ENCODE peak calls at places on chromosomes 3 and 15, in four cellular contexts. E is B cell; Y is CD8-positive, alpha-beta T cell; V is astrocyte of the cerebellum. O is an unnamed sample.

GRCh38 chr3:151379083-151379734 is 5.3 kb downstream of the P2RY12 start:
- DNase-seq in E (peak), Y (no peak), V (no peak), O (peak)

GRCh38 chr3:139288266-139288821 is 55.5 kb upstream of the MRPS22 start:
- DNase-seq in E (no peak), Y (no peak), V (no peak), O (peak)

GRCh38 chr3:37712918-37713819 is 148.5 kb upstream of the CTDSPL start:
- DNase-seq in E (no peak), Y (no peak), V (peak), O (no peak)

GRCh38 chr3:120198305-120198878 is 86.6 kb downstream of the GPR156 start:
- DNase-seq in E (no peak), Y (no peak), V (peak), O (no peak)

GRCh38 chr3:30664449-30664848 is 58.0 kb downstream of the TGFBR2 start:
- DNase-seq in E (no peak), Y (no peak), V (no peak), O (no peak)

GRCh38 chr15:75089781-75090734 is 66.7 kb downstream of the PPCDC start:
- DNase-seq in E (no peak), Y (no peak), V (no peak), O (no peak)

GRCh38 chr3:176174060-176174459 is 1023.2 kb downstream of the TBL1XR1 start:
- DNase-seq in E (no peak), Y (no peak), V (no peak), O (no peak)

GRCh38 chr3:45741742-45742141 is 52.5 kb downstream of the SACM1L start:
- DNase-seq in E (no peak), Y (no peak), V (no peak), O (no peak)

GRCh38 chr3:179105881-179106280 is 34.3 kb upstream of the ZMAT3 start:
- DNase-seq in E (no peak), Y (no peak), V (no peak), O (no peak)

GRCh38 chr3:53318522-53318921 is 28.8 kb downstream of the DCP1A start:
- DNase-seq in E (no peak), Y (no peak), V (peak), O (no peak)

GRCh38 chr3:58071480-58071971 is 63.3 kb downstream of the FLNB start:
- DNase-seq in E (no peak), Y (no peak), V (no peak), O (no peak)

GRCh38 chr3:38643090-38643489 is 6.4 kb downstream of the SCN5A start:
- DNase-seq in E (no peak), Y (no peak), V (no peak), O (no peak)

GRCh38 chr15:29671308-29671981 is 150.8 kb downstream of the TJP1 start:
- DNase-seq in E (no peak), Y (no peak), V (peak), O (no peak)

GRCh38 chr3:123419850-123420292 is 29.0 kb downstream of the ADCY5 start:
- DNase-seq in E (no peak), Y (no peak), V (no peak), O (no peak)

GRCh38 chr15:39273805-39274411 is 307.0 kb upstream of the THBS1 start:
- DNase-seq in E (no peak), Y (no peak), V (peak), O (no peak)

GRCh38 chr15:93179704-93180103 is 90.7 kb upstream of the RGMA start:
- DNase-seq in E (no peak), Y (no peak), V (peak), O (no peak)

GRCh38 chr3:105414841-105415240 is 48.1 kb downstream of the ALCAM start:
- DNase-seq in E (peak), Y (no peak), V (no peak), O (no peak)

GRCh38 chr3:138435840-138436239 is 1.4 kb downstream of the ESYT3 start:
- DNase-seq in E (no peak), Y (no peak), V (no peak), O (no peak)

DNA sequence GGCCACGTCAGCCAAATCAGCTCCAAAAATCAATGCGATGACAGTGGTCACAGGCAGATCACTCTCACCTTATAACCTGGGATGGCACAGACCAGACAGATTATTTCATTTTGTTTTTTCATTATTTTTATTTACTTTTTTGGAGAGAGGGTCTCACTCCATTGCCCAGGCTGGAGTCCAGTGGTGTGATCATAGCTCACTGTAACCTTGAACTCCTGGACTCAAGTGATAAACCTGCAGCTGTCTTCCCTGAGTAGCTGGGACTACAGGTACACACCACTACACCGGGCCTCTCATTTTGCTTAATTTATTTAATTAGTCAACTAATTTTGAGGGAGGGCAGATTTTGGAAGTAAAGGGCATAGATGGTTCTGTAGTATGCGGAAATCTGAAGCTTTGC is 51.2 kb upstream of the ICE2 start:
- DNase-seq in E (no peak), Y (no peak), V (no peak), O (no peak)
- TF ChIP-seq CTCF in E (no peak), Y (no peak), V (no peak), O (no peak)

DNA sequence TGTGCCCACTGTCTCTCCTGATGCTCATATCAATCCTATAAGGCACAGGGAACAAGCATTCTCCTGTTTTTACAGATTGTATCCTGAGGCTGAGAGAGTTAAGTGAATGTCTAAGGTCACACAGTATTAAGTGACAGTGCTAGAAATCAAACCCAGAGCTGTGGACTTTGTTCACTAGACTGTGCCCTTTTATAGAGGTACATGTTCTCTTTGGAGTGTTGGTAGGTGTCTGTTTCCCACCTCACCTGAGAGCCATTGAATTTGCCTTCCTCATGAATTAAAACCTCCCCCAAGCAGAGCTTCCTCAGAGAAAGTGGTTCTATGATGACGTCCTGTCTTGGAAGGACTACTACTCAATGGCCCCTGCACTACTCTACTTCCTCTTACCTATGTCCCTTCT is 12.4 kb downstream of the ADIPOQ start:
- DNase-seq in E (no peak), Y (no peak), V (no peak), O (no peak)
- TF ChIP-seq CTCF in E (no peak), Y (no peak), V (no peak), O (no peak)

GRCh38 chr15:66707310-66708160 is 5.5 kb downstream of the SMAD6 start:
- DNase-seq in E (no peak), Y (no peak), V (no peak), O (peak)
- TF ChIP-seq CTCF in E (no peak), Y (no peak), V (peak), O (peak)

GRCh38 chr3:182699550-182700170 is 93.6 kb upstream of the ATP11B start:
- DNase-seq in E (no peak), Y (no peak), V (no peak), O (no peak)

GRCh38 chr3:182693723-182694122 is 99.6 kb upstream of the ATP11B start:
- DNase-seq in E (no peak), Y (no peak), V (no peak), O (no peak)

GRCh38 chr3:182697345-182697919 is 95.9 kb upstream of the ATP11B start:
- DNase-seq in E (no peak), Y (no peak), V (no peak), O (no peak)

GRCh38 chr3:182702216-182702615 is 91.1 kb upstream of the ATP11B start:
- DNase-seq in E (no peak), Y (no peak), V (no peak), O (no peak)

DNA sequence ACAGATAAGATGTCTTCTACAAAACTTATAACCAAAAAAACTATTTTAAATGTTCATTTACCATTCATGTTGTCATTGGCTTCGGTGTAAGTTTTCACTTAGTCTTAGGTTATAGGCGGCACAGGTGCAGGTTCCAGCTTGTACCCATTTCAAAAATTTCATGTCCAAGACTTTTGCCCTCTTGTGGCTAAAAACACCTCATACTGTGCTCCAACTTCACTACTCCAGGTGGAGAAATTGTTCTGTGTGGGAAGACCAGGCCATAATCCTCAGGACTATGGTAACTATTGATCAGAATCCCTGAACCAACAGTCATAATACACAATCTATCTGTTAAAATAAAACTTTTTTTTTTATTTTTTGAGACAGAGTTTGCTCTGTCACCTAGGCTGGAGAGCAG is 95.2 kb upstream of the ATP11B start:
- DNase-seq in E (no peak), Y (no peak), V (no peak), O (no peak)
- TF ChIP-seq CTCF in E (no peak), Y (no peak), V (no peak), O (peak)